ENCODE peak calls at places on chromosomes 7 and 10, in ten cellular contexts. P, W, H, Z, C, U, J, K, R and T are unnamed samples.
A peak's percentile ranks its signal among the peaks of the same experiment; 100 is the strongest.

GRCh38 chr10:12387561-12388210 is 38.3 kb downstream of the CAMK1D start:
- DNase-seq in Z (peak; percentile 42), P (no peak), U (no peak), C (no peak), J (no peak), R (no peak), W (no peak), H (no peak), K (no peak), T (no peak)

GRCh38 chr7:1943326-1943725 is 273.2 kb downstream of the ELFN1 start:
- DNase-seq in K (no peak), J (no peak), Z (no peak), P (no peak), U (no peak), W (no peak), C (no peak), R (no peak), H (no peak), T (no peak)

GRCh38 chr7:90626011-90626410 is 29.9 kb downstream of the CDK14 start:
- DNase-seq in Z (no peak), H (no peak), U (no peak), K (no peak), W (no peak), R (no peak), C (no peak), J (peak; percentile 76), P (no peak), T (no peak)

GRCh38 chr10:17693009-17693408 is 49.1 kb downstream of the STAM start:
- DNase-seq in R (no peak), W (no peak), U (no peak), C (no peak), P (no peak), H (no peak), J (no peak), Z (no peak), K (no peak), T (no peak)

GRCh38 chr10:21510218-21511070 is 15.0 kb downstream of the SKIDA1 start:
- DNase-seq in K (no peak), R (no peak), C (no peak), U (no peak), H (no peak), W (no peak), J (no peak), Z (peak; percentile 79), P (no peak), T (no peak)

GRCh38 chr10:104128214-104128613 is 6.2 kb downstream of the SFR1 start:
- DNase-seq in C (no peak), K (no peak), P (no peak), W (no peak), U (no peak), J (peak; percentile 13), Z (no peak), R (no peak), H (no peak), T (no peak)

GRCh38 chr7:38463277-38464224 is 167.6 kb downstream of the AMPH start:
- DNase-seq in P (peak; percentile 12), J (peak; percentile 88), U (peak; percentile 36), W (peak; percentile 51), H (peak; percentile 65), C (peak; percentile 56), Z (peak; percentile 49), K (no peak), R (peak; percentile 57), T (peak; percentile 73)

GRCh38 chr10:9501944-9502343 is 1447.5 kb downstream of the GATA3 start:
- DNase-seq in Z (no peak), H (no peak), R (no peak), P (no peak), W (no peak), K (no peak), C (no peak), U (no peak), J (no peak), T (no peak)

GRCh38 chr10:48608279-48608681 is 3.4 kb upstream of the ARHGAP22 start:
- DNase-seq in H (no peak), C (no peak), W (peak; percentile 39), R (no peak), Z (peak; percentile 51), U (peak; percentile 49), K (peak; percentile 71), P (no peak), J (peak; percentile 48), T (no peak)

GRCh38 chr7:29494350-29494749 is 69.3 kb upstream of the PRR15 start:
- DNase-seq in C (no peak), H (no peak), J (peak; percentile 87), K (no peak), Z (no peak), U (no peak), R (no peak), W (no peak), P (no peak), T (no peak)

GRCh38 chr10:82925547-82925946 is 1050.6 kb downstream of the NRG3 start:
- DNase-seq in H (no peak), C (no peak), R (no peak), Z (no peak), U (no peak), W (no peak), P (no peak), K (no peak), J (no peak), T (no peak)

GRCh38 chr7:117322741-117323584 is at the start of gene WNT2:
- DNase-seq in J (peak; percentile 9), H (no peak), U (no peak), W (no peak), K (no peak), C (no peak), Z (no peak), R (no peak), P (no peak), T (no peak)

GRCh38 chr10:91758303-91759146 is 39.7 kb upstream of the TNKS2 start:
- DNase-seq in J (peak; percentile 79), H (no peak), K (peak; percentile 39), U (no peak), C (no peak), R (no peak), P (no peak), Z (no peak), W (no peak), T (no peak)

GRCh38 chr10:110918269-110918632 is 729 bp downstream of the BBIP1 start:
- DNase-seq in K (peak; percentile 79), J (no peak), U (peak; percentile 97), P (peak; percentile 92), Z (no peak), W (peak; percentile 97), C (peak; percentile 81), H (peak; percentile 99), R (peak; percentile 96), T (peak; percentile 98)

GRCh38 chr10:91953600-91954140 is 30.1 kb downstream of the BTAF1 start:
- DNase-seq in J (peak; percentile 63), K (no peak), U (no peak), P (no peak), H (no peak), R (no peak), W (no peak), C (no peak), Z (no peak), T (no peak)

GRCh38 chr10:944034-944831 is 12.7 kb upstream of the LARP4B start:
- DNase-seq in J (peak; percentile 26), W (peak; percentile 53), C (no peak), P (peak; percentile 22), H (peak; percentile 87), Z (peak; percentile 53), K (no peak), R (peak; percentile 26), U (no peak), T (peak; percentile 77)

GRCh38 chr10:88880287-88881094 is 446 bp downstream of the STAMBPL1 start:
- DNase-seq in C (peak; percentile 54), Z (peak; percentile 87), U (peak; percentile 83), J (peak; percentile 92), W (peak; percentile 85), K (peak; percentile 58), R (peak; percentile 76), H (peak; percentile 91), P (peak; percentile 34), T (peak; percentile 89)

GRCh38 chr7:138223402-138223872 is 147.2 kb downstream of the AKR1D1 start:
- DNase-seq in U (no peak), W (no peak), P (no peak), C (no peak), R (no peak), J (no peak), K (no peak), Z (no peak), H (no peak), T (no peak)
- H3K9me3 ChIP-seq in U (no peaks in the 10 kb centered on the region), W (peaks cover 4% of the 10 kb centered on the region), P (no peaks in the 10 kb centered on the region), C (no peaks in the 10 kb centered on the region), R (no peaks in the 10 kb centered on the region), J (no peaks in the 10 kb centered on the region), K (no peaks in the 10 kb centered on the region), Z (no peaks in the 10 kb centered on the region), H (peaks cover 2% of the 10 kb centered on the region), T (peaks cover 4% of the 10 kb centered on the region)

DNA sequence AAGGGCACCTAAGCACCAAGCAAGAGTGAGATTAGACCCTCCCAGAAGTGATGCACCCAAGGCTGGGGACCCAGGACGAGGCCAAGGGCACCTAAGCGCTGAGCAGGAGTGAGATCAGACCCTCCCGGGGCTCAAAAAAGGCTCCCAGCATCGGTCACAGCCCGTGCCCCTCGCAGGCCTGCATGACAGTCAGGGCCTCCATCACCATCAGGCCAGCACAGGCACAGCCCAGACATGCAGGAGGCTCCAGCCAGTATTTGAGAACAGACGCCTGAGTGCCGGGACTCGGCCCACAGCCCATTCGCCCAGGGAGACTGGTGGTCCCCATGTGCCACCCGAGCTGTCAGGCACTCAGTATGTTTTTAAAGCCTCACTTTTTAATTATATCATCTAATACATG is 595.9 kb downstream of the PTPRN2 start:
- DNase-seq in R (no peak), P (no peak), J (no peak), C (no peak), U (no peak), H (no peak), Z (no peak), W (no peak), K (no peak), T (no peak)
- H3K9me3 ChIP-seq in R (no peaks in the 10 kb centered on the region), P (no peaks in the 10 kb centered on the region), J (no peaks in the 10 kb centered on the region), C (no peaks in the 10 kb centered on the region), U (no peaks in the 10 kb centered on the region), H (peaks cover 1% of the 10 kb centered on the region), Z (no peaks in the 10 kb centered on the region), W (no peaks in the 10 kb centered on the region), K (no peaks in the 10 kb centered on the region), T (no peaks in the 10 kb centered on the region)

GRCh38 chr10:37758074-37758473 is 99.3 kb downstream of the ZNF248 start:
- DNase-seq in K (no peak), H (no peak), P (no peak), U (no peak), J (no peak), R (no peak), C (no peak), W (no peak), Z (no peak), T (no peak)
- H3K9me3 ChIP-seq in K (no peaks in the 10 kb centered on the region), H (peaks cover 8% of the 10 kb centered on the region), P (no peaks in the 10 kb centered on the region), U (no peaks in the 10 kb centered on the region), J (no peaks in the 10 kb centered on the region), R (no peaks in the 10 kb centered on the region), C (peaks cover 8% of the 10 kb centered on the region), W (no peaks in the 10 kb centered on the region), Z (no peaks in the 10 kb centered on the region), T (no peaks in the 10 kb centered on the region)

DNA sequence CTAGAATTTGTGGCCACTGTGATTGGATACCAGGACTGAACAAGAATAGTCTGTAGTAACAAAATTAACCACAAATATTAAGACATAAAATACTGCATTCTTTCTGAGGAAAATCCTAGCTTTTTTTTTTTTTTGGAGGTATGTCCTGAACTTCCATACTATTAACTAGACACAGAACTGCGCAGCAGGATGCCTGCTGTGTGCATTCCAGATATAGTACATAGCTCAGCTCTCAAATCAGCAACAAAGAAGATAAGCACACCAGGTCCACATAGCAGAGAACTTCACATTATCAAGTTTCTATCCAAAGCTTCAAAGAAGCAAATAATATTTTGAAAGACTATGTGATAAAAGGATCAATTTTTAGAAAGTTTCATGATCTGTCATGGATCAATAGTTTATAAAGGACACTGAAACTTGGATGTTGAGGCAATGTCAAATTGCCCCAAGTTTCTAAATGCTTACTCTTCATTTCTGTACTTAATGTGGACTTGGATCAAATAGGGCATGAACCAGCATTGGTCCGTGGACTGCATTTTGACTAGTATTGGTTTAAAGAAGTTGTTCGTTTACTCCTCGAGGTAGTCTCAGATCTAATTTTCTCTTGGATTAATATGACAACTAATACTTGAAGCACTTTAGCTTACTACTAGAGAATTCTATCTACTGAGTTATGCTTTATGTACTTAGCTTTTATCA is 15.4 kb downstream of the NAMPT start:
- DNase-seq in K (no peak), C (no peak), H (no peak), J (no peak), P (no peak), U (no peak), R (no peak), Z (no peak), W (no peak), T (no peak)
- H3K9me3 ChIP-seq in K (no peaks in the 10 kb centered on the region), C (no peaks in the 10 kb centered on the region), H (no peaks in the 10 kb centered on the region), J (no peaks in the 10 kb centered on the region), P (no peaks in the 10 kb centered on the region), U (no peaks in the 10 kb centered on the region), R (no peaks in the 10 kb centered on the region), Z (no peaks in the 10 kb centered on the region), W (no peaks in the 10 kb centered on the region), T (no peaks in the 10 kb centered on the region)